ENCODE peak calls at places on chromosomes 7 and 10, in eight cellular contexts. One of them, this sample, is unnamed.
A peak's percentile ranks its signal among the peaks of the same experiment; 100 is the strongest.

GRCh38 chr10:25493122-25493893 is 318.5 kb downstream of the GPR158 start:
- DNase-seq in cardiac muscle cell: peak; percentile 90
- DNase-seq in brain microvascular endothelial cell: peak; percentile 58
- DNase-seq in fibroblast of lung: peak; percentile 66
- DNase-seq in esophagus squamous epithelium: no peak
- DNase-seq in neuronal stem cell: peak; percentile 72
- DNase-seq in right atrium auricular region: no peak
- DNase-seq in mammary epithelial cell: peak; percentile 91
- DNase-seq in this sample: peak; percentile 84

GRCh38 chr7:1669486-1669951 is 558 bp upstream of the ELFN1 start:
- DNase-seq in cardiac muscle cell: no peak
- DNase-seq in brain microvascular endothelial cell: no peak
- DNase-seq in fibroblast of lung: no peak
- DNase-seq in esophagus squamous epithelium: no peak
- DNase-seq in neuronal stem cell: peak; percentile 53
- DNase-seq in right atrium auricular region: no peak
- DNase-seq in mammary epithelial cell: no peak
- DNase-seq in this sample: no peak

GRCh38 chr10:51224610-51225230 is 150.4 kb downstream of the PRKG1 start:
- DNase-seq in cardiac muscle cell: no peak
- DNase-seq in brain microvascular endothelial cell: no peak
- DNase-seq in fibroblast of lung: peak; percentile 94
- DNase-seq in esophagus squamous epithelium: no peak
- DNase-seq in neuronal stem cell: no peak
- DNase-seq in right atrium auricular region: no peak
- DNase-seq in mammary epithelial cell: no peak
- DNase-seq in this sample: no peak

GRCh38 chr10:127563718-127564553 is 14.8 kb downstream of the NPS start:
- DNase-seq in cardiac muscle cell: peak; percentile 20
- DNase-seq in brain microvascular endothelial cell: no peak
- DNase-seq in fibroblast of lung: no peak
- DNase-seq in esophagus squamous epithelium: no peak
- DNase-seq in neuronal stem cell: no peak
- DNase-seq in right atrium auricular region: no peak
- DNase-seq in mammary epithelial cell: peak; percentile 12
- DNase-seq in this sample: no peak

GRCh38 chr10:62248465-62248864 is 20.2 kb downstream of the RTKN2 start:
- DNase-seq in cardiac muscle cell: no peak
- DNase-seq in brain microvascular endothelial cell: no peak
- DNase-seq in fibroblast of lung: peak; percentile 56
- DNase-seq in esophagus squamous epithelium: no peak
- DNase-seq in neuronal stem cell: no peak
- DNase-seq in right atrium auricular region: no peak
- DNase-seq in mammary epithelial cell: no peak
- DNase-seq in this sample: no peak

GRCh38 chr10:90075995-90076394 is 374.6 kb downstream of the KIF20B start:
- DNase-seq in cardiac muscle cell: no peak
- DNase-seq in brain microvascular endothelial cell: no peak
- DNase-seq in fibroblast of lung: no peak
- DNase-seq in esophagus squamous epithelium: no peak
- DNase-seq in neuronal stem cell: no peak
- DNase-seq in right atrium auricular region: no peak
- DNase-seq in mammary epithelial cell: peak; percentile 63
- DNase-seq in this sample: no peak

GRCh38 chr10:130220251-130221185 is 84.3 kb downstream of the GLRX3 start:
- DNase-seq in cardiac muscle cell: no peak
- DNase-seq in brain microvascular endothelial cell: no peak
- DNase-seq in fibroblast of lung: no peak
- DNase-seq in esophagus squamous epithelium: no peak
- DNase-seq in neuronal stem cell: no peak
- DNase-seq in right atrium auricular region: no peak
- DNase-seq in mammary epithelial cell: no peak
- DNase-seq in this sample: no peak

GRCh38 chr10:85603167-85603940 is 763.2 kb downstream of the GRID1 start:
- DNase-seq in cardiac muscle cell: no peak
- DNase-seq in brain microvascular endothelial cell: no peak
- DNase-seq in fibroblast of lung: no peak
- DNase-seq in esophagus squamous epithelium: no peak
- DNase-seq in neuronal stem cell: no peak
- DNase-seq in right atrium auricular region: peak; percentile 28
- DNase-seq in mammary epithelial cell: no peak
- DNase-seq in this sample: no peak

GRCh38 chr7:143381427-143382125 is 431 bp downstream of the ZYX start:
- DNase-seq in cardiac muscle cell: peak; percentile 68
- DNase-seq in brain microvascular endothelial cell: peak; percentile 73
- DNase-seq in fibroblast of lung: peak; percentile 79
- DNase-seq in esophagus squamous epithelium: no peak
- DNase-seq in neuronal stem cell: no peak
- DNase-seq in right atrium auricular region: peak; percentile 84
- DNase-seq in mammary epithelial cell: peak; percentile 54
- DNase-seq in this sample: no peak

GRCh38 chr10:43644252-43644651 is 4.4 kb downstream of the ZNF32 start:
- DNase-seq in cardiac muscle cell: no peak
- DNase-seq in brain microvascular endothelial cell: no peak
- DNase-seq in fibroblast of lung: peak; percentile 57
- DNase-seq in esophagus squamous epithelium: no peak
- DNase-seq in neuronal stem cell: no peak
- DNase-seq in right atrium auricular region: no peak
- DNase-seq in mammary epithelial cell: no peak
- DNase-seq in this sample: no peak

GRCh38 chr10:97583476-97583875 is 713 bp upstream of the HOGA1 start:
- DNase-seq in cardiac muscle cell: no peak
- DNase-seq in brain microvascular endothelial cell: no peak
- DNase-seq in fibroblast of lung: no peak
- DNase-seq in esophagus squamous epithelium: no peak
- DNase-seq in neuronal stem cell: no peak
- DNase-seq in right atrium auricular region: no peak
- DNase-seq in mammary epithelial cell: no peak
- DNase-seq in this sample: no peak

GRCh38 chr7:83060218-83060617 is 102.5 kb downstream of the PCLO start:
- DNase-seq in cardiac muscle cell: no peak
- DNase-seq in brain microvascular endothelial cell: no peak
- DNase-seq in fibroblast of lung: no peak
- DNase-seq in esophagus squamous epithelium: no peak
- DNase-seq in neuronal stem cell: no peak
- DNase-seq in right atrium auricular region: no peak
- DNase-seq in mammary epithelial cell: no peak
- DNase-seq in this sample: no peak

GRCh38 chr7:139680676-139681462 is 96.9 kb downstream of the HIPK2 start:
- DNase-seq in cardiac muscle cell: peak; percentile 85
- DNase-seq in brain microvascular endothelial cell: peak; percentile 99
- DNase-seq in fibroblast of lung: peak; percentile 94
- DNase-seq in esophagus squamous epithelium: no peak
- DNase-seq in neuronal stem cell: no peak
- DNase-seq in right atrium auricular region: peak; percentile 84
- DNase-seq in mammary epithelial cell: peak; percentile 97
- DNase-seq in this sample: no peak

GRCh38 chr7:80646088-80646961 is 7.9 kb downstream of the CD36 start:
- DNase-seq in cardiac muscle cell: no peak
- DNase-seq in brain microvascular endothelial cell: no peak
- DNase-seq in fibroblast of lung: no peak
- DNase-seq in esophagus squamous epithelium: no peak
- DNase-seq in neuronal stem cell: no peak
- DNase-seq in right atrium auricular region: no peak
- DNase-seq in mammary epithelial cell: no peak
- DNase-seq in this sample: no peak

GRCh38 chr10:31020128-31020527 is 11.5 kb downstream of the ZNF438 start:
- DNase-seq in cardiac muscle cell: no peak
- DNase-seq in brain microvascular endothelial cell: no peak
- DNase-seq in fibroblast of lung: no peak
- DNase-seq in esophagus squamous epithelium: no peak
- DNase-seq in neuronal stem cell: no peak
- DNase-seq in right atrium auricular region: no peak
- DNase-seq in mammary epithelial cell: no peak
- DNase-seq in this sample: no peak

GRCh38 chr10:116882631-116883030 is 33.3 kb downstream of the ENO4 start:
- DNase-seq in cardiac muscle cell: no peak
- DNase-seq in brain microvascular endothelial cell: no peak
- DNase-seq in fibroblast of lung: no peak
- DNase-seq in esophagus squamous epithelium: no peak
- DNase-seq in neuronal stem cell: no peak
- DNase-seq in right atrium auricular region: no peak
- DNase-seq in mammary epithelial cell: no peak
- DNase-seq in this sample: no peak

GRCh38 chr7:114255404-114255841 is 159.2 kb upstream of the FOXP2 start:
- DNase-seq in cardiac muscle cell: no peak
- DNase-seq in brain microvascular endothelial cell: no peak
- DNase-seq in fibroblast of lung: no peak
- DNase-seq in esophagus squamous epithelium: no peak
- DNase-seq in neuronal stem cell: no peak
- DNase-seq in right atrium auricular region: no peak
- DNase-seq in mammary epithelial cell: no peak
- DNase-seq in this sample: no peak

GRCh38 chr7:1566687-1567081 is 3.1 kb downstream of the PSMG3 start:
- DNase-seq in cardiac muscle cell: no peak
- DNase-seq in brain microvascular endothelial cell: no peak
- DNase-seq in fibroblast of lung: no peak
- DNase-seq in esophagus squamous epithelium: no peak
- DNase-seq in neuronal stem cell: no peak
- DNase-seq in right atrium auricular region: no peak
- DNase-seq in mammary epithelial cell: no peak
- DNase-seq in this sample: no peak

GRCh38 chr7:105399043-105399725 is 10.5 kb upstream of the SRPK2 start:
- DNase-seq in cardiac muscle cell: no peak
- DNase-seq in brain microvascular endothelial cell: no peak
- DNase-seq in fibroblast of lung: peak; percentile 59
- DNase-seq in esophagus squamous epithelium: no peak
- DNase-seq in neuronal stem cell: no peak
- DNase-seq in right atrium auricular region: no peak
- DNase-seq in mammary epithelial cell: no peak
- DNase-seq in this sample: no peak

GRCh38 chr10:26556756-26557640 is 118.9 kb downstream of the APBB1IP start:
- DNase-seq in cardiac muscle cell: peak; percentile 59
- DNase-seq in brain microvascular endothelial cell: peak; percentile 40
- DNase-seq in fibroblast of lung: peak; percentile 25
- DNase-seq in esophagus squamous epithelium: no peak
- DNase-seq in neuronal stem cell: peak; percentile 47
- DNase-seq in right atrium auricular region: no peak
- DNase-seq in mammary epithelial cell: peak; percentile 26
- DNase-seq in this sample: no peak

GRCh38 chr10:80462986-80463741 is 9.1 kb downstream of the TSPAN14 start:
- DNase-seq in cardiac muscle cell: no peak
- DNase-seq in brain microvascular endothelial cell: no peak
- DNase-seq in fibroblast of lung: peak; percentile 51
- DNase-seq in esophagus squamous epithelium: no peak
- DNase-seq in neuronal stem cell: no peak
- DNase-seq in right atrium auricular region: no peak
- DNase-seq in mammary epithelial cell: peak; percentile 32
- DNase-seq in this sample: no peak

GRCh38 chr10:1347962-1348772 is 292.0 kb downstream of the WDR37 start:
- DNase-seq in cardiac muscle cell: no peak
- DNase-seq in brain microvascular endothelial cell: no peak
- DNase-seq in fibroblast of lung: no peak
- DNase-seq in esophagus squamous epithelium: no peak
- DNase-seq in neuronal stem cell: no peak
- DNase-seq in right atrium auricular region: no peak
- DNase-seq in mammary epithelial cell: no peak
- DNase-seq in this sample: no peak

GRCh38 chr7:123533929-123534382 is 439 bp downstream of the IQUB start:
- DNase-seq in cardiac muscle cell: no peak
- DNase-seq in brain microvascular endothelial cell: no peak
- DNase-seq in fibroblast of lung: peak; percentile 8
- DNase-seq in esophagus squamous epithelium: no peak
- DNase-seq in neuronal stem cell: no peak
- DNase-seq in right atrium auricular region: no peak
- DNase-seq in mammary epithelial cell: no peak
- DNase-seq in this sample: no peak
- H3K4me3 ChIP-seq in cardiac muscle cell: peak overlapping the region; percentile 35
- H3K4me3 ChIP-seq in brain microvascular endothelial cell: peak overlapping the region; percentile 65
- H3K4me3 ChIP-seq in fibroblast of lung: peak overlapping the region; percentile 75
- H3K4me3 ChIP-seq in esophagus squamous epithelium: peak overlapping the region; percentile 66
- H3K4me3 ChIP-seq in neuronal stem cell: peak overlapping the region; percentile 81
- H3K4me3 ChIP-seq in right atrium auricular region: peak overlapping the region; percentile 64
- H3K4me3 ChIP-seq in mammary epithelial cell: peak overlapping the region; percentile 59
- H3K4me3 ChIP-seq in this sample: peak overlapping the region; percentile 51

GRCh38 chr10:4334076-4334475 is 491.9 kb upstream of the AKR1E2 start:
- DNase-seq in cardiac muscle cell: no peak
- DNase-seq in brain microvascular endothelial cell: no peak
- DNase-seq in fibroblast of lung: no peak
- DNase-seq in esophagus squamous epithelium: no peak
- DNase-seq in neuronal stem cell: no peak
- DNase-seq in right atrium auricular region: no peak
- DNase-seq in mammary epithelial cell: no peak
- DNase-seq in this sample: no peak
- H3K36me3 ChIP-seq in cardiac muscle cell: no peaks in the 10 kb centered on the region
- H3K36me3 ChIP-seq in brain microvascular endothelial cell: no peaks in the 10 kb centered on the region
- H3K36me3 ChIP-seq in fibroblast of lung: no peaks in the 10 kb centered on the region
- H3K36me3 ChIP-seq in esophagus squamous epithelium: no peaks in the 10 kb centered on the region
- H3K36me3 ChIP-seq in neuronal stem cell: no peaks in the 10 kb centered on the region
- H3K36me3 ChIP-seq in right atrium auricular region: no peaks in the 10 kb centered on the region
- H3K36me3 ChIP-seq in mammary epithelial cell: no peaks in the 10 kb centered on the region
- H3K36me3 ChIP-seq in this sample: no peaks in the 10 kb centered on the region

GRCh38 chr7:89003619-89003956 is 208.1 kb upstream of the TEX47 start:
- DNase-seq in cardiac muscle cell: no peak
- DNase-seq in brain microvascular endothelial cell: no peak
- DNase-seq in fibroblast of lung: no peak
- DNase-seq in esophagus squamous epithelium: no peak
- DNase-seq in neuronal stem cell: no peak
- DNase-seq in right atrium auricular region: no peak
- DNase-seq in mammary epithelial cell: no peak
- DNase-seq in this sample: no peak

GRCh38 chr7:89001306-89001705 is 205.8 kb upstream of the TEX47 start:
- DNase-seq in cardiac muscle cell: no peak
- DNase-seq in brain microvascular endothelial cell: no peak
- DNase-seq in fibroblast of lung: no peak
- DNase-seq in esophagus squamous epithelium: no peak
- DNase-seq in neuronal stem cell: no peak
- DNase-seq in right atrium auricular region: no peak
- DNase-seq in mammary epithelial cell: no peak
- DNase-seq in this sample: no peak

DNA sequence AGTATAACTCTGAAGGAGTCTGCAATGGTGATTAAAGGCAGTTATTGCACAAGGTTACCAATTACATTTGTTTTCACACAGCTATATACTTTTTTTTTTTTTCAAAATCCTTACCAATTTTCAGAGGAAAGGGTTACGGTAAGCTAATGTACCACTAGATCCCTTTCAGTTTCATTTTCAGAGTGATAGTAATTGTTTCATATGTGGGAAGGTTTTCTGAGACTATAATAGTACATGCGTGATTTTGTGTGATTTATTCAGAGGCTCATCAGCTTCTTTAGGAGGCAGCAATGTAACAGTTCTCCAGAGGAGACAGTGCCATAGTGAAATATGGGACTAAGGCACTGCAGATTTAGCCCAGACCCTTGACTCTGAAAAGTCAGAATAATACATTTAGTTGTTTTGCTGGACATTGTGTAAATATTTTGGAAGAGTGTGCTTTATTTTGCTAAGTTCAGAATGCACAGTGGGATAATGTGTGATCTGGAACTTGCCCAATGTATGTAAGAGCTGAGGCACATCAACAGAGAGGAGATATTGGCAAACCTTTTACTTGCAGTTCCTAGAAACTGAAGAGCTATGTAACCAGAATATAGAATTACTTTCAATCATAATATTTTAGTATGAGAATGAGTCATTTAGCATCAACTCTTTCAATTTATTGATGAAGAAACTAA is 207.5 kb upstream of the TEX47 start:
- DNase-seq in cardiac muscle cell: no peak
- DNase-seq in brain microvascular endothelial cell: no peak
- DNase-seq in fibroblast of lung: no peak
- DNase-seq in esophagus squamous epithelium: no peak
- DNase-seq in neuronal stem cell: no peak
- DNase-seq in right atrium auricular region: no peak
- DNase-seq in mammary epithelial cell: no peak
- DNase-seq in this sample: no peak
- H3K4me3 ChIP-seq in cardiac muscle cell: no peak overlapping the region
- H3K4me3 ChIP-seq in brain microvascular endothelial cell: no peak overlapping the region
- H3K4me3 ChIP-seq in fibroblast of lung: no peak overlapping the region
- H3K4me3 ChIP-seq in esophagus squamous epithelium: no peak overlapping the region
- H3K4me3 ChIP-seq in neuronal stem cell: no peak overlapping the region
- H3K4me3 ChIP-seq in right atrium auricular region: peak overlapping the region; percentile 21
- H3K4me3 ChIP-seq in mammary epithelial cell: no peak overlapping the region
- H3K4me3 ChIP-seq in this sample: no peak overlapping the region

GRCh38 chr10:109886037-109886787 is 37.1 kb downstream of the XPNPEP1 start:
- DNase-seq in cardiac muscle cell: no peak
- DNase-seq in brain microvascular endothelial cell: no peak
- DNase-seq in fibroblast of lung: no peak
- DNase-seq in esophagus squamous epithelium: no peak
- DNase-seq in neuronal stem cell: no peak
- DNase-seq in right atrium auricular region: peak; percentile 49
- DNase-seq in mammary epithelial cell: no peak
- DNase-seq in this sample: no peak
- H3K36me3 ChIP-seq in cardiac muscle cell: peaks cover 12% of the 10 kb centered on the region
- H3K36me3 ChIP-seq in brain microvascular endothelial cell: peaks cover 28% of the 10 kb centered on the region
- H3K36me3 ChIP-seq in fibroblast of lung: peaks cover 15% of the 10 kb centered on the region
- H3K36me3 ChIP-seq in esophagus squamous epithelium: peaks cover 80% of the 10 kb centered on the region
- H3K36me3 ChIP-seq in neuronal stem cell: peaks cover 14% of the 10 kb centered on the region
- H3K36me3 ChIP-seq in right atrium auricular region: peaks cover 36% of the 10 kb centered on the region
- H3K36me3 ChIP-seq in mammary epithelial cell: peaks cover 21% of the 10 kb centered on the region
- H3K36me3 ChIP-seq in this sample: peaks cover 8% of the 10 kb centered on the region